ENCODE peak calls at places on chromosomes 16 and 17, in eight cellular contexts. U is breast epithelium, Y is heart right ventricle, P is aorta, V is upper lobe of left lung, F is endothelial cell of umbilical vein, K is kidney, X is PC-3. G is an unnamed sample.

GRCh38 chr16:64933890-64934289 is 188.0 kb downstream of the CDH11 start:
- DNase-seq in U (no peak), Y (no peak), P (no peak), V (no peak), F (no peak), K (no peak), X (no peak), G (no peak)

GRCh38 chr16:70588565-70588964 is 57.8 kb upstream of the IL34 start:
- DNase-seq in U (no peak), Y (no peak), P (no peak), V (no peak), F (peak), K (no peak), X (no peak), G (no peak)

GRCh38 chr17:4509402-4509801 is 10.7 kb downstream of the SPNS2 start:
- DNase-seq in U (peak), Y (no peak), P (peak), V (peak), F (no peak), K (no peak), X (no peak), G (no peak)

GRCh38 chr16:4891886-4892216 is 44.6 kb downstream of the UBN1 start:
- DNase-seq in U (no peak), Y (no peak), P (no peak), V (no peak), F (no peak), K (no peak), X (no peak), G (no peak)

GRCh38 chr17:40415390-40415789 is 2.3 kb downstream of the TOP2A start:
- DNase-seq in U (no peak), Y (no peak), P (no peak), V (no peak), F (peak), K (no peak), X (peak), G (no peak)

GRCh38 chr17:80005360-80006338 is 30.0 kb downstream of the TBC1D16 start:
- DNase-seq in U (no peak), Y (peak), P (no peak), V (peak), F (peak), K (peak), X (peak), G (peak)

GRCh38 chr16:1877804-1878203 is 5.8 kb upstream of the MEIOB start:
- DNase-seq in U (no peak), Y (no peak), P (peak), V (no peak), F (no peak), K (peak), X (peak), G (no peak)

GRCh38 chr16:81723098-81723723 is 55.9 kb upstream of the PLCG2 start:
- DNase-seq in U (no peak), Y (no peak), P (no peak), V (no peak), F (peak), K (peak), X (peak), G (no peak)

GRCh38 chr17:65850486-65850885 is 289.0 kb upstream of the AXIN2 start:
- DNase-seq in U (no peak), Y (no peak), P (no peak), V (no peak), F (no peak), K (no peak), X (peak), G (no peak)

DNA sequence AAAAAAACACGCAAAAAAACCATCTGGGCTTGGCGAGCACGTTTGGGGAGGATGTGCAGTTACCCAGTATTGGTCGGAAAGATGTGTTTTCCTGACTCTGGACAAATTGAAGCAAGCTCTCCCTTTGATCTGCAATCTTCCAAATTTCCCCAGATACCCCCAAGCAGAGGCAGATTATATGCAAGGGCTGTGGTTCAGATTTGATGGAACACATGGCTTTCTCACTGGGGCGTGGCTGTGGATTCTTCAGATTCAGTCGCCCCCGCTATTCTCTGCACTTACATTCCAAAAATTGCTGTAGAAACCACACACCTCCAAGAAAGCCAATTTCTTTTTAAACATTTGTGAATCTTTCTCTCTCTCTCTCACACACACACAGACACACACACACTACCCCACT is 103.7 kb upstream of the FAM20A start:
- DNase-seq in U (peak), Y (no peak), P (no peak), V (no peak), F (no peak), K (no peak), X (no peak), G (no peak)
- H3K4me3 ChIP-seq in U (peak), Y (no peak), P (no peak), V (no peak), F (no peak), K (no peak), X (no peak), G (no peak)

DNA sequence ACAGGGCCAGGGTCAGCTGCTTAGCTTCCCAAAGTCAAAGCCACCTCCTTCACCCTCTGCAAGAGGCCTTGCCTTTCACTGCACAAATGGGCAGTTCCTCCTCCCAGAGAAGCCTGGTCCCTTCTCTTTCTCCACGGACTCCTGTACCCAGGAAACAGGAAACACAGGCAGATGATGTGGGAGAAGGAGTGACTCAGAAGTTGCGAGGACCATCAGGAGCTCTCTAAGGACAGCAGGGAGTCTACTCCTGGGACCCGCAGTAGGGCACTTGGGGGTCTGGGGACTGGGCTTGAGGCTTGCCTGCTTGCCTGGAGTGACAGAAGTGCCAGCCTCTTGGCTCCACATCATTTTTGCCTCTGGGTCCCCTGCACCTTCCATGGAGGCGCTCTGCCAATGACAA is 47.4 kb upstream of the KSR1 start:
- DNase-seq in U (no peak), Y (no peak), P (no peak), V (no peak), F (peak), K (no peak), X (no peak), G (no peak)
- H3K27ac ChIP-seq in U (no peak), Y (no peak), P (no peak), V (no peak), F (no peak), K (no peak), X (no peak), G (no peak)

GRCh38 chr17:16417399-16417798 is 2.0 kb downstream of the TRPV2 start:
- DNase-seq in U (no peak), Y (no peak), P (no peak), V (no peak), F (no peak), K (no peak), X (no peak), G (no peak)
- H3K4me3 ChIP-seq in U (no peak), Y (no peak), P (no peak), V (no peak), F (no peak), K (no peak), X (no peak), G (no peak)

DNA sequence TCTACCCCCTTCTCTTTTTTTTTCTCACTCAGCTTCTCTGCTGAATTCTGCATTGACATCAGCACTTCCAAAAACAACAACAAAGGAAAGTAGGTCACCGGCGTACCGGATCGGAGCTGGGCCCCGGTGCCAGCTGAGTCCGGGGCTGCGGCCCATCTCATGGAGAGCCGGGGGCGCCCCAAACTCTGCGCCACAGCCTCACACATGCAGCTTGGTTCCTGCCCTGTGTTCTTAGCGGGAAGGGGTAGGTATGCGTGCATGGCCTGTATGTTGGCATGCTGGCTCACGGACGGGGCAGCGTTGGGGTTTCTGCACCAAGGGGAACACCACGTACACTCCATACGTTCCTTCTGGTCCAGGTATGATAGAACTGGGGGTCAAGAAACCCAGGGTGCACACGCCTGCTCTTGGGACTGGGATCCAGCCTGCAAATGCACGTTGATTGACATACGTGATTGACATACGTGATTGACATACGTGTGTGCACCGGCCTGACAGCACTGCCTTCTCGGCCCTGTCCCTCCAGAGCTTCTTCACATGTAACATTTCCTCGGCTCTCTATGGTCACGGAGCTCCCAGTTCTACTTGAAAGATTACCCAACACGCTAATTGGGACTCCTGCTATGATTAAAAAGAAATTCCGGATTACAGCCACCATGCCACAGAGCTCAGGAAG is 88.7 kb downstream of the RPA1 start:
- DNase-seq in U (no peak), Y (no peak), P (no peak), V (no peak), F (no peak), K (no peak), X (no peak), G (no peak)
- H3K27ac ChIP-seq in U (no peak), Y (no peak), P (no peak), V (no peak), F (no peak), K (no peak), X (no peak), G (no peak)

GRCh38 chr17:58337126-58337599 is 8.6 kb upstream of the TSPOAP1 start:
- DNase-seq in U (no peak), Y (no peak), P (peak), V (no peak), F (no peak), K (peak), X (no peak), G (no peak)
- H3K4me3 ChIP-seq in U (peak), Y (no peak), P (no peak), V (no peak), F (no peak), K (no peak), X (no peak), G (peak)

DNA sequence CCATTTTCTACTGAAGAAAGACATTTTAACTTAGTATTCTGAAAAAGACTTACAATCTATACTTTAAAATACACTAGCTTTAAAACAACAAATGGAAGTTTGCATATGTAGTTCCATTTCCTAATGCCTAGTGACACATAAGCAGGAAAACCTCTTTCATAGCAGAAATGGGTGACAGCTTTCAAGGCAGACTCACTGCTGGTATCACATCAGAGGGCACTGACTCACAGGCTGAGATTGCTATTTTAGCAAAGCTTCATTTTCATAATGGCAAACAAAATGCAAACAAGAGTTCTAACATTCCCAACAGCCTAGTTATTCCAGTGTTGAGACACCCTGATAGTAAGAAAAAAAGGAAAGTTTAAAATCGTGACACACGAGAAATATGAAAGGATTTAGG is 19.0 kb downstream of the GSPT1 start:
- DNase-seq in U (no peak), Y (no peak), P (no peak), V (no peak), F (peak), K (no peak), X (peak), G (no peak)
- H3K27ac ChIP-seq in U (no peak), Y (no peak), P (no peak), V (peak), F (peak), K (no peak), X (no peak), G (no peak)

GRCh38 chr16:11795887-11796226 is 1.2 kb downstream of the ZC3H7A start:
- DNase-seq in U (no peak), Y (no peak), P (no peak), V (no peak), F (no peak), K (peak), X (no peak), G (no peak)
- H3K4me3 ChIP-seq in U (peak), Y (peak), P (peak), V (peak), F (peak), K (peak), X (peak), G (peak)

DNA sequence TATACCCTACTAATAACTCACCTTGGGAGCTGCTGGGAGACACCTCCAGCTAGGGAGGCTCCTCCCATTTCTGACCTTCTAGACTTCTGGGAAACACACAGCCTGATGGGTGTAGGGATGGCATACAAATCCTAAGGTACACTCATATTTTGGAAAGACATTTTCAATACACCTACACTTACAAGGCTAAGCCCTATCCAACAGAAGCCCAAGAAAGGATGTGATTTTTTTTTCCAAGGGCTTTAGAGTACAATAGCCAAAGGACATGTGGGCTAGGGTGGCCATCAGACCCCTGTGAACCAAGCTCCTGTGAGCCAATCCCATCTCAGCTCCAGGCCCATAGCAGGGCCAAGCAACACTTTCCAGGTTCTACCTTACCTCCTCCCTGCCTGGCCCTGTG is 143.9 kb downstream of the AATF start:
- DNase-seq in U (no peak), Y (no peak), P (no peak), V (no peak), F (no peak), K (no peak), X (no peak), G (no peak)
- H3K27ac ChIP-seq in U (no peak), Y (no peak), P (no peak), V (no peak), F (no peak), K (no peak), X (no peak), G (no peak)

GRCh38 chr17:81961087-81961514 is at the start of gene NOTUM:
- DNase-seq in U (no peak), Y (no peak), P (no peak), V (peak), F (no peak), K (no peak), X (peak), G (no peak)

GRCh38 chr17:81959362-81960129 is 1.4 kb downstream of the NOTUM start:
- DNase-seq in U (peak), Y (peak), P (peak), V (peak), F (peak), K (peak), X (peak), G (peak)

GRCh38 chr17:81958633-81959342 is 2.2 kb downstream of the NOTUM start:
- DNase-seq in U (no peak), Y (no peak), P (peak), V (no peak), F (no peak), K (no peak), X (no peak), G (no peak)

GRCh38 chr17:81961554-81962498 is 839 bp upstream of the NOTUM start:
- DNase-seq in U (no peak), Y (no peak), P (no peak), V (peak), F (no peak), K (no peak), X (no peak), G (no peak)

GRCh38 chr17:81960130-81960958 is 643 bp downstream of the NOTUM start:
- DNase-seq in U (no peak), Y (no peak), P (peak), V (no peak), F (no peak), K (peak), X (no peak), G (no peak)
- H3K4me3 ChIP-seq in U (peak), Y (peak), P (no peak), V (peak), F (no peak), K (no peak), X (peak), G (peak)